ENCODE peak calls at places on chromosomes 3 and 15, in seven cellular contexts. J is PC-9, D is fibroblast of lung, X is fibroblast of the aortic adventitia, V is colonic mucosa, P is neural crest cell, Y is endothelial cell of umbilical vein. S is an unnamed sample.

GRCh38 chr3:65793495-65794200 is 245.1 kb downstream of the MAGI1 start:
- DNase-seq in V (peak), Y (no peak), J (peak), D (peak), P (no peak), X (no peak), S (no peak)

GRCh38 chr15:39908186-39908585 is 11.9 kb downstream of the GPR176 start:
- DNase-seq in D (peak), J (no peak), Y (peak), V (no peak), X (peak), P (no peak), S (no peak)

GRCh38 chr3:183149915-183150825 is 12.4 kb downstream of the LAMP3 start:
- DNase-seq in J (no peak), Y (no peak), V (no peak), D (no peak), P (no peak), X (no peak), S (no peak)

GRCh38 chr3:58049143-58049785 is 41.0 kb downstream of the FLNB start:
- DNase-seq in X (peak), D (peak), P (no peak), V (peak), Y (peak), J (peak), S (peak)

GRCh38 chr3:150348500-150348899 is 59.6 kb upstream of the TSC22D2 start:
- DNase-seq in Y (peak), J (peak), V (no peak), D (peak), X (peak), P (no peak), S (peak)

GRCh38 chr3:48415251-48415953 is 14.5 kb downstream of the PLXNB1 start:
- DNase-seq in X (no peak), P (no peak), D (no peak), J (no peak), V (no peak), Y (no peak), S (no peak)

GRCh38 chr3:10196389-10197052 is 31.8 kb downstream of the IRAK2 start:
- DNase-seq in J (no peak), D (peak), X (peak), Y (no peak), P (no peak), V (no peak), S (no peak)

GRCh38 chr3:101574388-101575156 is 592 bp downstream of the PCNP start:
- DNase-seq in X (peak), P (peak), V (peak), D (peak), Y (peak), J (peak), S (no peak)

GRCh38 chr3:39644176-39644575 is 165.2 kb upstream of the MYRIP start:
- DNase-seq in V (no peak), P (no peak), D (peak), J (no peak), X (peak), Y (no peak), S (no peak)

GRCh38 chr15:22262613-22263020 is 182.3 kb downstream of the OR4M2 start:
- DNase-seq in V (no peak), D (no peak), J (no peak), Y (no peak), X (no peak), P (no peak), S (no peak)

GRCh38 chr3:196227086-196227485 is 10.8 kb downstream of the SLC51A start:
- DNase-seq in Y (no peak), V (no peak), D (no peak), X (no peak), P (no peak), J (no peak), S (no peak)

GRCh38 chr3:10740954-10741353 is 75.1 kb upstream of the SLC6A11 start:
- DNase-seq in D (no peak), X (no peak), Y (no peak), J (no peak), V (no peak), P (no peak), S (no peak)

GRCh38 chr3:194205675-194206133 is 69.8 kb downstream of the HES1 start:
- DNase-seq in J (peak), X (no peak), D (peak), Y (peak), P (peak), V (no peak), S (peak)

GRCh38 chr15:78875107-78875914 is 2.6 kb downstream of the MORF4L1 start:
- DNase-seq in D (no peak), X (no peak), V (no peak), J (no peak), Y (no peak), P (no peak), S (peak)

GRCh38 chr15:48330045-48330840 is 986 bp upstream of the DUT start:
- DNase-seq in J (no peak), V (peak), Y (peak), P (no peak), D (peak), X (peak), S (no peak)

GRCh38 chr3:40366203-40367162 is 20.5 kb upstream of the ENTPD3 start:
- DNase-seq in Y (no peak), P (no peak), X (peak), D (no peak), J (no peak), V (no peak), S (no peak)

GRCh38 chr3:144241381-144241780 is 269.8 kb downstream of the DIPK2A start:
- DNase-seq in P (no peak), J (no peak), Y (no peak), X (no peak), D (no peak), V (no peak), S (no peak)

GRCh38 chr3:24725514-24726255 is 231.0 kb upstream of the THRB start:
- DNase-seq in D (no peak), V (no peak), Y (no peak), J (peak), X (no peak), P (no peak), S (no peak)

GRCh38 chr3:24730173-24730572 is 235.5 kb upstream of the THRB start:
- DNase-seq in P (no peak), D (no peak), Y (no peak), J (no peak), V (no peak), X (no peak), S (no peak)

GRCh38 chr3:24722106-24722505 is 227.5 kb upstream of the THRB start:
- DNase-seq in P (no peak), V (no peak), X (no peak), D (no peak), Y (no peak), J (no peak), S (no peak)

DNA sequence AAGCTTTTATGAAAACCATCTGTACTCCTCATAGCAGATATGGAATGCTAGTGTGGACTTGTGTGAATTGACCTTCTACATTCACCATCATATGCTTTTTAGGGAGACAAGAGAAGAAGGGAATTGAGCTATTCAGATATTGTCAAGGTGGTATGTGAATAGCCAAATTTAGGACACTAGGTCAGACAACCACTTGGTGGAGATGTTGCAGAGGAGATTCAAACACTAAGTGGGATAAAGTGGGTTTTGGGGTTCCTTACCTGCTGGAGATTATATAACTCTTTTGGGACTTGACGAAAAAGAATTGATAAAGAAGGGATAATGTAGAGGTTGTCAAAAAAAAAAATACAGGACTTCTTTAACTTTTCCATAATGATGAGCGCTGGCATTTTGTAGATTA is 231.8 kb upstream of the THRB start:
- DNase-seq in V (no peak), P (no peak), J (no peak), Y (no peak), X (no peak), D (no peak), S (no peak)
- TF ChIP-seq CTCF in V (no peak), P (no peak), J (no peak), Y (no peak), X (no peak), D (no peak), S (no peak)

DNA sequence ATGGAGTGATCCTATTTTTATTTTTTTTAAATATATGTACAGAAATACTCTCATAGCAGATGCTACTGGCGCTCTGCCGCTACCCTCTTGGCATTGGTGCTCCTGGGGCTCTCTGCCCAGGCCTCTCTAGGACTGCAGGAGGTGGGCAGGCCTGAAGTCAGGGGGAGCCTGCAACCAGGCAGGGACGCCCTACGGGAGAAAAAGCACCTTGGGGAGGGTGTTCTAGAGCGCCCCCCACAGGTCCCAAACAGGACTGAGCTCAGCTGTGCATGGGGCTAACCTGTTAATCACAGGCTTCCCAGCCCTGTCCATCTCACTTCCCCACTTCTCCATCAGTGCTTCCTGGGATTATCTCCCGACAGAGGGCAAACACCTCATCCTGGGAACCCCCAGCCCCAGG is 192.5 kb downstream of the SHQ1 start:
- DNase-seq in J (no peak), V (no peak), X (no peak), D (no peak), P (no peak), Y (no peak), S (no peak)
- TF ChIP-seq CTCF in J (no peak), V (no peak), X (no peak), D (no peak), P (peak), Y (no peak), S (no peak)

GRCh38 chr15:67180514-67181191 is 73.8 kb downstream of the AAGAB start:
- DNase-seq in P (no peak), V (no peak), Y (no peak), X (no peak), D (no peak), J (no peak), S (no peak)
- TF ChIP-seq CTCF in P (no peak), V (no peak), Y (peak), X (no peak), D (no peak), J (no peak), S (no peak)

GRCh38 chr3:170357920-170358854 is 672 bp downstream of the SKIL start:
- DNase-seq in X (peak), J (peak), P (peak), V (peak), Y (peak), D (peak), S (peak)
- TF ChIP-seq CTCF in X (peak), J (peak), P (peak), V (no peak), Y (peak), D (peak), S (peak)

DNA sequence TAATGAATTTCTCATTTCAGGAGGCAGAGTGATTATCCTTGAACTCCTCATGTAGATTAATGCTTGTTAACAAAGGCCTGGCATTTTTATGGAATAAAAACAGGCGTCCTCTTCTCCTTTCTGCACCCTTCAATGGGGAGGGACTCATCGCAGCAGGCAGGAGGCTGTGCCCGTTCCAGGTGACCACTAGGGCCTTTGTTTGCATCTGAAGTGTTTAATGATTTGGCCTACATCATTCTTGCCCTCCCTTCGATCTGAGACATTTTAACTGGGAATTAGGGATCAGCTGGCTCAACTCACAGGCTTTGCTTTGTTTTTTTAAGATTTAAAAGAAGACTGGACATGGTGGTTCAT is 177.9 kb downstream of the ATP10A start:
- DNase-seq in V (no peak), P (no peak), Y (no peak), X (no peak), J (no peak), D (no peak), S (no peak)
- TF ChIP-seq CTCF in V (no peak), P (no peak), Y (no peak), X (no peak), J (no peak), D (no peak), S (no peak)

GRCh38 chr3:4514321-4514720 is 21.2 kb downstream of the ITPR1 start:
- DNase-seq in P (no peak), X (no peak), Y (no peak), V (no peak), D (no peak), J (no peak), S (no peak)
- TF ChIP-seq CTCF in P (no peak), X (no peak), Y (no peak), V (no peak), D (no peak), J (no peak), S (no peak)

S was measured in Calu3.